ENCODE peak calls at places on chromosome 22, in eight cellular contexts. M is lung microvascular endothelial cell; H is smooth muscle cell of the brain vasculature; D is hepatic stellate cell; E is RPMI8226; O is adrenal gland; U is HTR-8/SVneo; V is activated naive CD8-positive, alpha-beta T cell treated with anti-CD3 and anti-CD28 coated beads, Interleukin-2, amount 50 U/mL, for 16 hours. Q is an unnamed sample.

GRCh38 chr22:22479999-22480532 is 28.5 kb downstream of the ZNF280B start:
- DNase-seq in M (no peak), H (no peak), D (no peak), E (no peak), O (no peak), U (no peak), V (no peak), Q (peak)

GRCh38 chr22:45632791-45633515 is 38.7 kb upstream of the ATXN10 start:
- DNase-seq in M (no peak), H (no peak), D (no peak), E (no peak), O (no peak), U (no peak), V (no peak), Q (peak)

GRCh38 chr22:33389927-33390326 is 331.7 kb upstream of the SYN3 start:
- DNase-seq in M (no peak), H (no peak), D (no peak), E (no peak), O (no peak), U (no peak), V (no peak), Q (peak)

GRCh38 chr22:28018461-28018927 is 99.4 kb upstream of the PITPNB start:
- DNase-seq in M (no peak), H (no peak), D (no peak), E (no peak), O (no peak), U (no peak), V (no peak), Q (no peak)

GRCh38 chr22:30694638-30695350 is at the start of gene OSBP2:
- DNase-seq in M (peak), H (no peak), D (peak), E (peak), O (peak), U (no peak), V (no peak), Q (no peak)

GRCh38 chr22:19872779-19873137 is 18.1 kb upstream of the GNB1L start:
- DNase-seq in M (no peak), H (no peak), D (no peak), E (no peak), O (no peak), U (no peak), V (no peak), Q (no peak)

GRCh38 chr22:46067159-46068111 is 82.9 kb upstream of the PPARA start:
- DNase-seq in M (peak), H (no peak), D (no peak), E (no peak), O (peak), U (no peak), V (no peak), Q (no peak)

GRCh38 chr22:18068381-18068988 is 9.3 kb upstream of the PEX26 start:
- DNase-seq in M (no peak), H (no peak), D (peak), E (no peak), O (no peak), U (no peak), V (no peak), Q (peak)

Q was measured in astrocyte.